ENCODE peak calls at places on chromosomes 3 and 15, in four cellular contexts. U is heart left ventricle, M is GM23338, B is suprapubic skin. E is an unnamed sample. For H3K4me1, the result is how much of the 10 kb centered on the place peaks cover.

GRCh38 chr3:143843607-143844006 is 4.7 kb downstream of the SLC9A9 start:
- DNase-seq in M (no peak), B (no peak), U (no peak), E (no peak)

GRCh38 chr15:38224486-38224885 is 28.1 kb upstream of the SPRED1 start:
- DNase-seq in U (no peak), M (no peak), B (no peak), E (no peak)

GRCh38 chr3:154538566-154539360 is 108.8 kb upstream of the GPR149 start:
- DNase-seq in U (no peak), B (no peak), M (no peak), E (no peak)

GRCh38 chr3:23404241-23404640 is 201.1 kb downstream of the UBE2E2 start:
- DNase-seq in M (no peak), U (no peak), B (no peak), E (no peak)

GRCh38 chr3:190996376-190996775 is 133.9 kb upstream of the GMNC start:
- DNase-seq in U (no peak), M (no peak), B (no peak), E (no peak)

GRCh38 chr15:48358681-48359152 is 27.5 kb downstream of the DUT start:
- DNase-seq in B (no peak), M (no peak), U (no peak), E (no peak)

GRCh38 chr3:120344349-120344748 is 4.8 kb downstream of the LRRC58 start:
- DNase-seq in M (no peak), B (no peak), U (no peak), E (no peak)

GRCh38 chr3:107416138-107416537 is 38.9 kb downstream of the CCDC54 start:
- DNase-seq in B (no peak), M (no peak), U (no peak), E (no peak)

GRCh38 chr3:174775603-174776002 is 83.5 kb upstream of the NAALADL2 start:
- DNase-seq in B (no peak), U (peak), M (no peak), E (no peak)

GRCh38 chr3:138846350-138846756 is 11.6 kb upstream of the PIK3CB start:
- DNase-seq in M (peak), U (no peak), B (no peak), E (no peak)
- H3K4me1 ChIP-seq in M (under half), U (under half), B (under half), E (under half)

GRCh38 chr15:93067649-93068085 is 21.3 kb downstream of the RGMA start:
- DNase-seq in U (no peak), M (no peak), B (no peak), E (no peak)

GRCh38 chr15:93065641-93066045 is 23.4 kb downstream of the RGMA start:
- DNase-seq in M (no peak), U (no peak), B (no peak), E (no peak)

GRCh38 chr15:93063796-93064690 is 25.0 kb downstream of the RGMA start:
- DNase-seq in M (no peak), U (no peak), B (no peak), E (no peak)

GRCh38 chr15:93066834-93067648 is 22.0 kb downstream of the RGMA start:
- DNase-seq in B (no peak), U (no peak), M (no peak), E (no peak)

DNA sequence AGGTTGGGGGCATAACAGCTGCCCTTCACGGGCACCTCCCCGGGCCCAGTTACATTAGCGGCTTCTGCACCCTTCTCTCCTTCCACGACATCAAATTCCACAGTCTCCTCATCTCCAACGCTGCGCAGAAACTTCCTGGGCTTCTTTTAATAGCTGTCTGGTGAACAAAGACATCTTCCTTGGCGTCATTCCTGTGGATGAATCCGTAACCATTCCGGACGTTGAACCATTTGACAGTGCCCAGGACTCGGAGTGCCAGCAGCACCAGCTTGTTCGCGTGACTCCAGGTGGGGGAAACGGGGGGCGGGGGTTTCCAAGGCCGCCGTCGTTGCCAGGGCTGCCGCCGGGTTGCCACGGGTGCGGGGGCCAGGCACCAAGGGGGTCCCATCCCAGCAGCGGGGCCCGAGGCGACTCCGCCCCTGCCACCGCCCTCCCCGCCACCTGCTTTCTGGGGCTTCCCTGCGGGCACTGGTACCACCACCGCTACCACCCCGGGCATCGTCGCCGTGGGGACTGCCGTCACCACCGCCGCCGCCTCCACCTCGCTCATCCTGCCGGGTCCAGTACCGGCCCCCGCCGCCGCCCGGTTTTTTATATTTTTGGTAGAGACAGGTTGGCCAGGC is 22.8 kb downstream of the RGMA start:
- DNase-seq in B (no peak), M (no peak), U (no peak), E (no peak)
- H3K4me3 ChIP-seq in B (no peak), M (no peak), U (no peak), E (no peak)

DNA sequence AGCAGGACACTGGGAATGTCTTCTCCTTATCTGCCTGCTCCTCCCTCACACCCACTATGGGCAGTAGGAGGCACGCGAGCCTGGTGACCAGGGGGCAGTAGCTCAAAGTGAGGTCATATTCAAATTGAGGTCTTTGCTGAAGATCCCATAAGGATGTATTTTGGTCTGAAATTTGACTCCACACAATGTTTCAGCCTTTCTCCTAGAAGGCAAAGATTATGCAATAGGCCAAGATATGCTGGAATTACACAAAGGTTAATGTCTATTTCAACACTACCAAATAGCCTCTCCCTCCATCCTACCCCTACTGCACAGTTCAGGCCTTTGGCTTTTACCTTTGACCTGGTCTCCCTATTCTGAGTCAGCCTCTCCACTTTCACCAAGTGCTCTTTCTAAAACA is 203.0 kb downstream of the TIGIT start:
- DNase-seq in U (peak), B (no peak), M (no peak), E (no peak)
- H3K4me1 ChIP-seq in U (under half), B (under half), M (under half), E (under half)

DNA sequence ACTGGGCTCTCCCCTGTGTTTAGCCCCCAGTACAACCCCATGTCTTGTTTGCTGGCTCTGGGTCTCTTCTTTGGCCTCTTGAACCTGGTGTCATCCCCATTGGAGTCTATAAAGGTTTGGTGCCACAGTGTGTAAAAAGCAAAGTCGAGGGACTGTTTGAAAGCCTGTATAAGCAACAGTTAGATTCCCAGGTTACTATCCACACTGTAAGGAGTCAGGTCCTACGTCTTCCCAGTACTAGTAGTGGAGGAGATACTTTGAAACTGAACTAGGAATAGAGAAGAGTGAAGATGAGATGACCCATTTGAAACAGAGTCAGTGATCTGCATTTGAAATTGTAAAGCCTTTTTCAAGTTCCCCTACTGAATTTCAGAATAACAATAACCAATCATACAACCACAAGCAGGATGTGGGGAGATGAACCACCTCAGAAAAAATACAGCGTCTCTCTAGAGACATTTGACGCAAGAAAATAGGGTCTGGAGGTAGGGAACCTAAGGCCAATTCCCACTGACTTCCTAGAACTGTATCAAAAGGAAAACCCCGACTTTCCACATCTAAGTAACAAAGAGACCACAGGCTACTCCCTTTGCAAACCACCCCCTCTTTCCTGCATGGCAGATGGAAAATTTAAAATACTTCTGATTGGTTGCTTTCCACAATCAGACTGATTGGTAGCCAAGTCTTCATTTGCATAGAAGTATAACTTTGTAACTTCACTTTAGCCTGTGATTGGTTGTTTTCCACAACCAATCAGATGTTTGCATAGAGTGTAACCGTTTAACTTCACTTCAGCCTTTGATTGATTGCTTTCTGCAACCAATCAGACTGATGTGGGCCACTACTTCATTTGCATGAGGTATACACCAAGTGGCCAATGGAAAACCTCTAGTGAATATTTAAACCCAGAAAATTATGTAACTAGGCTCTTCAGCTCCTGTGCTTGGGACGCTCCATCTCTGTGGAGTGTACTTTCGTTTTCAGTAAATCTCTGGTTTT is 49.9 kb upstream of the NEDD4 start:
- DNase-seq in M (peak), U (no peak), B (no peak), E (no peak)
- H3K4me3 ChIP-seq in M (no peak), U (peak), B (no peak), E (no peak)

GRCh38 chr3:152251916-152252315 is 16.8 kb upstream of the MBNL1 start:
- DNase-seq in M (no peak), U (no peak), B (no peak), E (no peak)

GRCh38 chr3:152252750-152253149 is 16.0 kb upstream of the MBNL1 start:
- DNase-seq in B (no peak), U (no peak), M (no peak), E (no peak)

GRCh38 chr3:152253514-152253913 is 15.2 kb upstream of the MBNL1 start:
- DNase-seq in U (no peak), M (no peak), B (no peak), E (no peak)

GRCh38 chr3:152255290-152255689 is 13.4 kb upstream of the MBNL1 start:
- DNase-seq in M (no peak), B (no peak), U (no peak), E (no peak)

GRCh38 chr3:152254031-152254430 is 14.7 kb upstream of the MBNL1 start:
- DNase-seq in M (no peak), U (no peak), B (no peak), E (no peak)
- H3K4me1 ChIP-seq in M (under half), U (under half), B (under half), E (under half)

E was measured in keratinocyte.